ENCODE peak calls at places on chromosomes 16 and 17, in five cellular contexts. E is NCI-H345, X is ELF-1, F is iris pigment epithelial cell, P is GM23338. S is an unnamed sample.

GRCh38 chr17:79720705-79721295 is 9.9 kb upstream of the ENPP7 start:
- DNase-seq in E (no peak), X (no peak), F (no peak), P (no peak), S (no peak)

GRCh38 chr17:79950711-79951110 is 85.0 kb downstream of the TBC1D16 start:
- DNase-seq in E (no peak), X (peak), F (no peak), P (peak), S (no peak)

GRCh38 chr16:67995423-67995822 is 3.9 kb downstream of the DPEP2 start:
- DNase-seq in E (no peak), X (no peak), F (no peak), P (no peak), S (no peak)

GRCh38 chr17:31269597-31269996 is 27.4 kb downstream of the OMG start:
- DNase-seq in E (no peak), X (peak), F (peak), P (peak), S (peak)

GRCh38 chr17:17942846-17943245 is 29.4 kb downstream of the TOM1L2 start:
- DNase-seq in E (no peak), X (no peak), F (peak), P (no peak), S (peak)

GRCh38 chr16:47715442-47716054 is 254.4 kb downstream of the PHKB start:
- DNase-seq in E (no peak), X (no peak), F (no peak), P (no peak), S (no peak)

GRCh38 chr17:82095777-82096708 is 2.0 kb downstream of the FASN start:
- DNase-seq in E (no peak), X (peak), F (no peak), P (no peak), S (no peak)

GRCh38 chr16:2936436-2937011 is 24.8 kb downstream of the FLYWCH1 start:
- DNase-seq in E (no peak), X (no peak), F (no peak), P (no peak), S (no peak)

GRCh38 chr17:73226556-73227172 is 33.8 kb downstream of the COG1 start:
- DNase-seq in E (no peak), X (no peak), F (peak), P (peak), S (no peak)

GRCh38 chr17:74861554-74862107 is 1.9 kb upstream of the GRIN2C start:
- DNase-seq in E (no peak), X (no peak), F (no peak), P (peak), S (no peak)

GRCh38 chr17:40251576-40251975 is 32.5 kb downstream of the WIPF2 start:
- DNase-seq in E (no peak), X (no peak), F (peak), P (no peak), S (peak)

GRCh38 chr16:56990407-56991286 is 1.3 kb downstream of the NLRC5 start:
- DNase-seq in E (no peak), X (no peak), F (no peak), P (no peak), S (no peak)

GRCh38 chr16:89449726-89450335 is 40.5 kb downstream of the ANKRD11 start:
- DNase-seq in E (no peak), X (no peak), F (peak), P (no peak), S (no peak)

GRCh38 chr16:79673635-79674034 is 73.1 kb upstream of the MAF start:
- DNase-seq in E (no peak), X (no peak), F (no peak), P (no peak), S (peak)

GRCh38 chr17:44914148-44914547 is 1.2 kb downstream of the GFAP start:
- DNase-seq in E (peak), X (no peak), F (no peak), P (no peak), S (no peak)

GRCh38 chr16:14579266-14579665 is 50.8 kb downstream of the PARN start:
- DNase-seq in E (no peak), X (no peak), F (no peak), P (no peak), S (no peak)

GRCh38 chr16:12238598-12238997 is 262.1 kb downstream of the SNX29 start:
- DNase-seq in E (no peak), X (no peak), F (no peak), P (no peak), S (no peak)

GRCh38 chr17:2237521-2237921 is 66.1 kb downstream of the SMG6 start:
- DNase-seq in E (no peak), X (no peak), F (peak), P (no peak), S (peak)

GRCh38 chr17:40349477-40350409 is 14.8 kb downstream of the GJD3 start:
- DNase-seq in E (no peak), X (no peak), F (peak), P (no peak), S (peak)

GRCh38 chr16:3094289-3095027 is 4.6 kb downstream of the ZSCAN10 start:
- DNase-seq in E (peak), X (peak), F (peak), P (peak), S (no peak)

GRCh38 chr17:49523706-49524472 is 28.8 kb downstream of the NGFR start:
- DNase-seq in E (no peak), X (no peak), F (no peak), P (no peak), S (no peak)

GRCh38 chr17:78734841-78735641 is 47.0 kb downstream of the CYTH1 start:
- DNase-seq in E (no peak), X (no peak), F (no peak), P (no peak), S (no peak)